ENCODE peak calls at places on chromosomes 13 and 19, in four cellular contexts. C is HCT116, L is GM23338, F is endothelial cell of umbilical vein. T is an unnamed sample.
A peak's percentile ranks its signal among the peaks of the same experiment; 100 is the strongest.

GRCh38 chr19:40947573-40947972 is 43.5 kb upstream of the CYP2B6 start:
- DNase-seq in C (no peak), L (no peak), F (no peak), T (no peak)

GRCh38 chr19:58544591-58545285 is 874 bp downstream of the TRIM28 start:
- DNase-seq in C (no peak), L (peak; percentile 49), F (peak; percentile 37), T (no peak)

GRCh38 chr13:40391788-40392187 is 274.7 kb downstream of the FOXO1 start:
- DNase-seq in C (no peak), L (no peak), F (no peak), T (no peak)

GRCh38 chr13:101915755-101916107 is 463.3 kb downstream of the ITGBL1 start:
- DNase-seq in C (no peak), L (peak; percentile 39), F (no peak), T (no peak)

GRCh38 chr19:17282488-17283256 is 971 bp downstream of the ANKLE1 start:
- DNase-seq in C (peak; percentile 57), L (peak; percentile 95), F (peak; percentile 82), T (no peak)

GRCh38 chr13:21371011-21371410 is 88.1 kb downstream of the ZDHHC20 start:
- DNase-seq in C (no peak), L (no peak), F (no peak), T (no peak)

GRCh38 chr19:10283301-10283733 is 3.4 kb upstream of the ICAM4 start:
- DNase-seq in C (no peak), L (no peak), F (no peak), T (no peak)

GRCh38 chr19:55640043-55640576 is 692 bp upstream of the ZNF580 start:
- DNase-seq in C (no peak), L (peak; percentile 75), F (peak; percentile 80), T (no peak)

GRCh38 chr19:16386619-16387240 is 62.1 kb downstream of the KLF2 start:
- DNase-seq in C (peak; percentile 27), L (peak; percentile 73), F (peak; percentile 72), T (peak; percentile 20)

GRCh38 chr13:80312967-80313366 is 28.0 kb downstream of the SPRY2 start:
- DNase-seq in C (no peak), L (no peak), F (no peak), T (no peak)

GRCh38 chr13:26914624-26915023 is 154.0 kb upstream of the GPR12 start:
- DNase-seq in C (peak; percentile 6), L (no peak), F (no peak), T (no peak)

GRCh38 chr13:113920606-113921306 is 53.1 kb downstream of the C13orf46 start:
- DNase-seq in C (no peak), L (no peak), F (no peak), T (no peak)

GRCh38 chr19:2150794-2151338 is 500 bp downstream of the AP3D1 start:
- DNase-seq in C (no peak), L (no peak), F (peak; percentile 34), T (no peak)

GRCh38 chr19:9498183-9498902 is at the start of gene ZNF560:
- DNase-seq in C (no peak), L (peak; percentile 47), F (no peak), T (no peak)

GRCh38 chr13:112064222-112064621 is 2.7 kb upstream of the SOX1 start:
- DNase-seq in C (no peak), L (no peak), F (no peak), T (no peak)

GRCh38 chr19:2375341-2376121 is 15.5 kb downstream of the TMPRSS9 start:
- DNase-seq in C (no peak), L (no peak), F (no peak), T (no peak)

GRCh38 chr13:29438772-29439171 is 156.7 kb downstream of the SLC7A1 start:
- DNase-seq in C (no peak), L (no peak), F (no peak), T (no peak)

GRCh38 chr13:29435125-29435911 is 160.2 kb downstream of the SLC7A1 start:
- DNase-seq in C (no peak), L (no peak), F (no peak), T (no peak)

GRCh38 chr13:29436291-29436690 is 159.2 kb downstream of the SLC7A1 start:
- DNase-seq in C (no peak), L (no peak), F (peak; percentile 59), T (no peak)

GRCh38 chr13:29436721-29437250 is 158.7 kb downstream of the SLC7A1 start:
- DNase-seq in C (no peak), L (no peak), F (no peak), T (no peak)

DNA sequence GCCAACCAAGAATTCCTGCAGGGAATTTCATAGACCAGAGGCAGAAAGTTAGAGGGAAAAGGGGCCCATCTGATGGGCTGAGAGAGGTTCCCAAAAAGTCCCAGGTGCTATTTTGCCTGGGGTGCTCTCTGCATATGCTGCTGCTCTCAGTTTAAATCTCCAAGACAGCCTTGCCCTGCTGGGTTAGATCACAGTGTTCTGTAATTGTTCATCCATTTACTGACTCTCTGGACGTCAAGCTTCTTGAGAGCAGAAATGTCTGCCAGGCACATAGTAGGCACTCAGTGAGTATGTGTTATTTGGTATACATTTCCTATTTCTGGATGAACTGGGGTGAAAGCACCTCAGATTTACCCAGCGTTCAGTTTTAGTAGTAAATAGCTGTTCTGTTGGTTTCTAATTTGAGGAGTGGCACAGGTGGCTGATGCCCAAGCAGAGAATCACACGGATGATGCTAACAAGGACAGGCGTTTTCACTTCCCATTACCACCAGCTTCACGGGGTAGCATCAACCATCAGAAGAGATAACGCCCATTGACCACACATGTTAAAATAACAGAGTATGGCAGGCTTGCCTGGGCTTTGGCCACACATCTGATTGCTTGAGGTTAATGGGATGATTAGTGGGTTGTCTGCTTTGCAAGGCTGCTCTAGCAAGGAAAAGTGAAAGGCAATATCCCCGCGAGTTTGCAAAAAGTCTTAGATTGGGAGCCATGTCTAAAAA is 161.1 kb downstream of the SLC7A1 start:
- DNase-seq in C (no peak), L (no peak), F (no peak), T (no peak)
- TF ChIP-seq POLR2AphosphoS5 in C (no peak), L (no peak), F (no peak), T (no peak)

GRCh38 chr19:583198-583967 is 6.3 kb upstream of the HCN2 start:
- DNase-seq in C (no peak), L (no peak), F (no peak), T (no peak)
- H3K27ac ChIP-seq in C (peak overlapping the region; percentile 26), L (no peak overlapping the region), F (no peak overlapping the region), T (no peak overlapping the region)

GRCh38 chr19:42102877-42103276 is 26.9 kb downstream of the ZNF574 start:
- DNase-seq in C (no peak), L (no peak), F (no peak), T (no peak)
- TF ChIP-seq EZH2 in C (no peak), L (no peak), F (no peak), T (no peak)

GRCh38 chr19:14385492-14385891 is 4.2 kb downstream of the ADGRE5 start:
- DNase-seq in C (no peak), L (no peak), F (no peak), T (no peak)
- TF ChIP-seq POLR2AphosphoS5 in C (no peak), L (no peak), F (no peak), T (no peak)

GRCh38 chr13:51235756-51236564 is 13.8 kb downstream of the FAM124A start:
- DNase-seq in C (no peak), L (peak; percentile 36), F (peak; percentile 44), T (no peak)
- H3K27ac ChIP-seq in C (no peak overlapping the region), L (peak overlapping the region; percentile 48), F (no peak overlapping the region), T (no peak overlapping the region)

DNA sequence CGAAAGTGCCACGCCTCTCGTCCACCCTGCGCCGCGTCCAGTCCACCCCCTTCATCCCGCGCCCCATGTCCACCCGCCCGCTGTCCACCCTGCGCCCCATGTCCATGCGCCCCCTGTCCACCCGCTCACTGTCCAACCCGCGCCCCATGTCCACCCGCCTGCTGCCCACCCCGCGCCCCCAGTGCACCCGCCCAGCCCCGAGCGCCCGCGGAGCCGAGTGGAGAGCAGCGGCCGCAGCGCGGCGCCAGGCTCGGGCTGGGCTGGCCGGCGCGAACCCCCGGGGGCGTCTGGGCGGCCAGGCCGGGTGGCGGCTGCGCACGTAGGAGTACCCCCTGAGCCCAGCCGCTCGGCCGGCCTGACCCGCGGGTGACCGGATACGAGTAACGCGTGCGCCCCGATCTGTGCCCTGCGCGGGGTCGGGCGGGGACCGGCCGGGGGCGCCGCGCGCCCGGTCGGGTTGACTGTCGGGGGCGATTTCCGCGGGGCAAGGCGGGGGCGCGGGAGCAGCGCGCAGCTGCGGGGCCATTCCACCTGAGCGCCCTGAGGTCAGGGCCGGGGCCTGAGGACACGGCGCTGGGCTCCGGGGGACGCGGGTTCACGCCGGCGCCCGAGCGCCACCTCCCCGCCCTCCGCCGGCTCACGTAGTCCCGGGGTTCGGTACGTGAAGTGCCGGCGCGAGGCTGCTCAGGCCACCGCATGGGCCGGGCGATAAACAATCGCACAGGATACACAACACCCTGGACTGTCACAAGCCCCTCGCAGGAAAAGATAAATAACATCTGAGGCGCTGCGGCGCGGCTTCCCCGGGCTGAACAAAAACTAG is 37.5 kb upstream of the FLT1 start:
- DNase-seq in C (no peak), L (peak; percentile 72), F (peak; percentile 69), T (no peak)
- TF ChIP-seq EZH2 in C (no peak), L (peak; percentile 7), F (no peak), T (no peak)

GRCh38 chr13:77026255-77026782 is 640 bp downstream of the FBXL3 start:
- DNase-seq in C (peak; percentile 21), L (peak; percentile 63), F (peak; percentile 68), T (no peak)
- TF ChIP-seq POLR2AphosphoS5 in C (no peak), L (no peak), F (no peak), T (no peak)

DNA sequence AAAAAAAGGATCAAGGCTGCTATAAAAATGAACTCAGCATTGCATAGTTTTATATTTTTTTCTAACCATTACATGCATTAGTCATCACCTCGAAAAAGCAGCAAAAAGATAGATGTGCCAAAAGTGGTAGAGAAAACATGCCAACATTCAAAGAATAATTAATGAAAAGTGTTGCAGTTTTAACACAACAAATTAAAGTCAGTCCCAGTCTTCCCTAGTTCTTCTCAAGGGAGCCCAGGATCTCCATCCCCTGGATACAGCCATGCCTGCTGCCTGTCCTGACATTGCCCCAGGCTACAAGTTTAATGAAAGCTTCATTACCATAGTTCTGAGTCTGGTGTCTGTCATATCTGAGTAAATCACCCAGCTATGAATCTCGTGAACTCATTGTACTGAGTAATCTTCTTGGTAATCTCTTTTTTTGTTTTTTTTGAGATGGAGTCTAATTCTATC is 116.6 kb upstream of the KLF12 start:
- DNase-seq in C (no peak), L (no peak), F (no peak), T (no peak)
- H3K27ac ChIP-seq in C (no peak overlapping the region), L (no peak overlapping the region), F (no peak overlapping the region), T (no peak overlapping the region)

GRCh38 chr19:8149261-8150094 is at the start of gene FBN3:
- DNase-seq in C (no peak), L (peak; percentile 79), F (no peak), T (no peak)
- TF ChIP-seq EZH2 in C (no peak), L (no peak), F (no peak), T (no peak)

T was measured in SK-N-MC.